ENCODE peak calls at places on chromosomes 6 and 20, in five cellular contexts. L, Q, H, Y and J are unnamed samples.

GRCh38 chr20:1291191-1291741 is 25.2 kb downstream of the SNPH start:
- DNase-seq in L (no peak), Q (peak), H (no peak), Y (no peak), J (no peak)

GRCh38 chr6:131631625-131632284 is 3.7 kb upstream of the MED23 start:
- DNase-seq in L (no peak), Q (no peak), H (no peak), Y (no peak), J (no peak)

GRCh38 chr20:45958593-45958992 is 13.4 kb downstream of the ZNF335 start:
- DNase-seq in L (no peak), Q (no peak), H (no peak), Y (no peak), J (no peak)

GRCh38 chr6:31621320-31621939 is 915 bp downstream of the PRRC2A start:
- DNase-seq in L (no peak), Q (no peak), H (no peak), Y (no peak), J (no peak)

GRCh38 chr6:1770435-1770843 is 160.7 kb downstream of the FOXC1 start:
- DNase-seq in L (no peak), Q (peak), H (no peak), Y (no peak), J (no peak)

GRCh38 chr20:51884561-51884960 is 82.2 kb upstream of the SALL4 start:
- DNase-seq in L (no peak), Q (peak), H (no peak), Y (no peak), J (no peak)

GRCh38 chr20:43849496-43850197 is 65.0 kb upstream of the TOX2 start:
- DNase-seq in L (no peak), Q (peak), H (peak), Y (no peak), J (no peak)

GRCh38 chr6:152428126-152428525 is 209.0 kb downstream of the SYNE1 start:
- DNase-seq in L (no peak), Q (peak), H (no peak), Y (no peak), J (no peak)

GRCh38 chr6:145017516-145017915 is 717.8 kb downstream of the EPM2A start:
- DNase-seq in L (no peak), Q (no peak), H (no peak), Y (no peak), J (no peak)

GRCh38 chr6:86707545-86708120 is 229.7 kb upstream of the HTR1E start:
- DNase-seq in L (no peak), Q (no peak), H (no peak), Y (no peak), J (no peak)

GRCh38 chr6:24910331-24910849 is 25.4 kb downstream of the RIPOR2 start:
- DNase-seq in L (peak), Q (no peak), H (no peak), Y (no peak), J (no peak)
- TF ChIP-seq CTCF in L (peak), Q (peak), H (no peak), Y (no peak), J (no peak)

DNA sequence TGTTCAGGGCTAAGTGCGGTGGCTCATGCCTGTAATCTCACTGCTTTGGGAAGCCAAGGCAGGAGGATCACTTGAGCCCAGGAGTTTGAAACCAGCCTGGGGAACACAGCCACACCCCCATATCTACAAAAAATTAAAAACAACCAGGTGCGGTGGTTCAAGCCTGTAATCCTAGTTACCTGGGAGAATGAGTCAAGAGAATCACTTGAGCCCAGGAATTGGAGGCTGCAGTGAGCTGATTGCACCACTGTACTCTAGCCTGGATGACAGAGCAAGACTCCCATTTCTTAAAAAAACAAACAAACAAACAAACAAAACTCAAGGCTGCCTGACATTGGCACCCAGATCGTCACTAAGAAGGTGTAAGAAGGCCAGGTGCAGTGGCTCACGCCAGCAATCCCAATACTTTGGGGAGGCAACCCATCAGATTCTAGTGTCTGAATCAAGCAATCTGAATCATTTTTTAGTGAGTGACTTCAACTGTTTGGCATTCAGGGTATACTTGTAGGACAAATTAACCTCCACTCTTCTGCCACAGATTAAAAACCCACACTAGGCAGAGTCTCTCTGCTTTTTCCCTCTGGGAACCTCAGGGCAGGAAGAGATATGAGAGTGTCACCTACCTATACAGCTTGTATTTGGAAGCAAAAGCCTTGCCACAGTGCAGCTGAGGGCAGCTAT is 6.1 kb downstream of the PLAGL2 start:
- DNase-seq in L (no peak), Q (no peak), H (no peak), Y (no peak), J (peak)
- H3K27ac ChIP-seq in L (no peak), Q (no peak), H (no peak), Y (peak), J (peak)

GRCh38 chr6:37640776-37641395 is 56.8 kb downstream of the MDGA1 start:
- DNase-seq in L (no peak), Q (no peak), H (no peak), Y (no peak), J (no peak)
- TF ChIP-seq CTCF in L (no peak), Q (no peak), H (no peak), Y (peak), J (peak)

GRCh38 chr20:20593447-20594170 is 118.8 kb downstream of the RALGAPA2 start:
- DNase-seq in L (peak), Q (peak), H (peak), Y (no peak), J (peak)
- H3K27ac ChIP-seq in L (no peak), Q (no peak), H (no peak), Y (peak), J (no peak)